ENCODE peak calls at places on chromosome 19, in ten cellular contexts. X is fibroblast of lung, B is Karpas-422, E is H9, L is K562, Y is HepG2, N is neural progenitor cell, Z is IMR-90, V is OCI-LY7, Q is SK-N-SH. K is an unnamed sample.

GRCh38 chr19:47075179-47075811 is 26.9 kb upstream of the TMEM160 start:
- DNase-seq in X (peak), B (no peak), E (no peak), L (no peak), Y (no peak), N (no peak), Z (peak), V (no peak), Q (no peak), K (no peak)

GRCh38 chr19:48627211-48627864 is 8.0 kb downstream of the SPHK2 start:
- DNase-seq in X (no peak), B (no peak), E (peak), L (no peak), Y (peak), N (no peak), Z (no peak), V (no peak), Q (no peak), K (peak)

GRCh38 chr19:1826557-1827521 is 14.8 kb upstream of the ATP8B3 start:
- DNase-seq in X (no peak), B (peak), E (peak), L (peak), Y (no peak), N (peak), Z (no peak), V (no peak), Q (peak), K (no peak)

GRCh38 chr19:49490287-49491029 is 3.0 kb downstream of the RPL13A start:
- DNase-seq in X (no peak), B (peak), E (peak), L (peak), Y (no peak), N (no peak), Z (no peak), V (peak), Q (no peak), K (no peak)

GRCh38 chr19:49669511-49669910 is 3.8 kb downstream of the BCL2L12 start:
- DNase-seq in X (no peak), B (no peak), E (no peak), L (no peak), Y (no peak), N (no peak), Z (no peak), V (no peak), Q (no peak), K (no peak)

GRCh38 chr19:48637948-48638830 is 1.0 kb upstream of the DBP start:
- DNase-seq in X (peak), B (peak), E (peak), L (peak), Y (peak), N (peak), Z (peak), V (peak), Q (peak), K (peak)

GRCh38 chr19:7672522-7672921 is 3.7 kb downstream of the RETN start:
- DNase-seq in X (no peak), B (no peak), E (no peak), L (no peak), Y (no peak), N (no peak), Z (no peak), V (no peak), Q (no peak), K (no peak)

GRCh38 chr19:13831560-13832056 is 36.4 kb downstream of the ZSWIM4 start:
- DNase-seq in X (no peak), B (no peak), E (no peak), L (no peak), Y (no peak), N (no peak), Z (no peak), V (no peak), Q (no peak), K (peak)

GRCh38 chr19:2495130-2495641 is 19.3 kb downstream of the GADD45B start:
- DNase-seq in X (peak), B (peak), E (no peak), L (no peak), Y (no peak), N (peak), Z (peak), V (no peak), Q (peak), K (peak)

GRCh38 chr19:7559102-7559501 is 23.6 kb downstream of the PNPLA6 start:
- DNase-seq in X (no peak), B (no peak), E (no peak), L (no peak), Y (no peak), N (no peak), Z (no peak), V (no peak), Q (no peak), K (no peak)

GRCh38 chr19:48499352-48500090 is 12.1 kb downstream of the LMTK3 start:
- DNase-seq in X (no peak), B (no peak), E (no peak), L (no peak), Y (no peak), N (no peak), Z (no peak), V (no peak), Q (no peak), K (no peak)

DNA sequence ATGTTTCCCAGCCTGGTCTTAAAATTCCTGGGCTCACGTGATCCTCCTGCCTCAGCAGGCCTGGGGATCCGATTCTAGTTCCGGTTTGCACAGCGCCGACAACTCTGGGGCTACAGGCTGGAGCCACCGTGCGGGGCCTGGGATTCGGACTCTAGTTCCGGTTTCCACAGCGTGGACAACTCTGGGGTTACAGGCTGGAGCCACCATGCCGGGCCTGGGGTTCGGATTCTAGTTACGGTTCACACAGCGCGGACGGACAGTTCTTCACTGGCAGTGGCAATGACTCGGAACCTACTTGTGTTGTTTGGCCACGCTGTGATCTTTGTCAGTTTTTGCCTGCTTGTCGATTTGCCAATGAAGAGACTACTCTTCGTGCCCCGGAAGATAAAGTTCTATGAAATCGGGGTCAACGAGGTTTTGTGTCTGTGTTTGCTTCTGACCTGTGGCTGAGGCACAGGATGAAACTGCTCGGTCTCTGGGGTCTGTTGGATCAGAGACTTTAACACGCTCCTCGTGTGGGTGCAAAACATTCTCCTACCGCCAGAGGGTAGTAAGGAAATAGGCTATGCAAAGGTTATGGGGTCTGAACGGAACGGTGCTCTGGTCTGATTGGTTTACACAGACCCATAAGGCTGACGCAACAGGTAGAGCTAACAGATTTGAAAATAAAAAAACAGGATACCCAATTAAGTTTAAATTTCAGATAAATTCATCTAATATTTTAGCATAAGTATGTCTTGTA is 12.1 kb upstream of the ZSCAN1 start:
- DNase-seq in X (peak), B (peak), E (peak), L (peak), Y (peak), N (peak), Z (peak), V (no peak), Q (peak), K (peak)
- H2AFZ ChIP-seq in X (no peak), B (no peak), E (no peak), L (no peak), Y (no peak), N (no peak), Z (peak), V (no peak), Q (no peak), K (peak)

GRCh38 chr19:9785367-9786331 is 17.1 kb upstream of the ZNF846 start:
- DNase-seq in X (peak), B (peak), E (peak), L (peak), Y (peak), N (peak), Z (peak), V (peak), Q (peak), K (peak)

GRCh38 chr19:9789066-9789465 is 20.5 kb upstream of the ZNF846 start:
- DNase-seq in X (no peak), B (no peak), E (peak), L (no peak), Y (no peak), N (no peak), Z (no peak), V (no peak), Q (no peak), K (no peak)

GRCh38 chr19:9782282-9782681 is 13.7 kb upstream of the ZNF846 start:
- DNase-seq in X (no peak), B (no peak), E (no peak), L (no peak), Y (no peak), N (no peak), Z (no peak), V (no peak), Q (no peak), K (no peak)

GRCh38 chr19:9786819-9787218 is 18.3 kb upstream of the ZNF846 start:
- DNase-seq in X (no peak), B (no peak), E (no peak), L (no peak), Y (no peak), N (no peak), Z (no peak), V (no peak), Q (no peak), K (no peak)

DNA sequence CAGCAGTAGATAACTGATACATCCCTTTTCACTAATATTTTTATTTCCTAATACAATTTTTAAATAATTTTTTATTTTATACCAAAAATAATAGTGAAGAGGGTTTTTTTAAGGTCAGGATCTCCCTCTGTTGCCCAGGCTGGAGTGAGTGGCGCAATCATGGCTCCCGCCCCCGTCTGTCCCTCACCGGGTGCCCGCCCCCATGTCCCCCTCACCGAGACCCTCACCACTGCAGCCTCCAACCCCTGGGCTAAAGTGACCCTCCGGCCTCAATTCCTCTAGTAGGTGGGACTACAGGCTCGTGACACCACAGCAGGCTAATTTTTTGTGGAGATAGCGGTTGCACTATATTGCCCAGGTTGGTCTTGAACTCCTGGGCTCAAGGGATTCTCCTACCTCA is 17.8 kb upstream of the ZNF846 start:
- DNase-seq in X (no peak), B (no peak), E (no peak), L (no peak), Y (no peak), N (no peak), Z (no peak), V (no peak), Q (no peak), K (no peak)
- H2AFZ ChIP-seq in X (peak), B (no peak), E (no peak), L (peak), Y (no peak), N (peak), Z (peak), V (peak), Q (peak), K (peak)

GRCh38 chr19:10691883-10692282 is 9.4 kb upstream of the QTRT1 start:
- DNase-seq in X (no peak), B (no peak), E (peak), L (no peak), Y (no peak), N (no peak), Z (no peak), V (no peak), Q (no peak), K (no peak)
- H2AFZ ChIP-seq in X (no peak), B (no peak), E (no peak), L (no peak), Y (no peak), N (no peak), Z (no peak), V (no peak), Q (no peak), K (no peak)

DNA sequence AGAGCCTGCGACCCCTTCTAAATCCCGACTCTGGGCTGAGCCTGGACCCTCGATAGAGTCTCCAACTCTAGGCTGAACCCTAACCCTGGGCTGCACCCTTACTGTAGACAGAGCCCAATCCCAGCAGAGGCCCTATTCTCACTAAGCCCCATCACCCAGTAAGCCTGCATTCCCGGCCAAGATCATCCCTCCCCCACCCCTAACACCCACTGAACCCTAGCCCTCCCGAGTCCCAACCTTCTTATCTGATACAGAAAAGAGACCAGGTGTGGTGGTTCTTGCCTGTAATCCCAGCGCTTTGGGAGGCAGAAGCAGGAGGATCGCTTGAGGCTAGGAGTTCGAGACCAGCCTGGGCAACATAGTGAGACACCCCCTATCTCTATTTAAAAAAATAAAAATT is 2.6 kb upstream of the TNFAIP8L1 start:
- DNase-seq in X (no peak), B (no peak), E (no peak), L (no peak), Y (no peak), N (no peak), Z (no peak), V (no peak), Q (no peak), K (no peak)
- H2AFZ ChIP-seq in X (no peak), B (no peak), E (no peak), L (peak), Y (no peak), N (peak), Z (peak), V (peak), Q (peak), K (no peak)

GRCh38 chr19:5225486-5226345 is 114.9 kb downstream of the PTPRS start:
- DNase-seq in X (no peak), B (peak), E (peak), L (peak), Y (peak), N (peak), Z (no peak), V (peak), Q (peak), K (no peak)

GRCh38 chr19:5230730-5231555 is 109.7 kb downstream of the PTPRS start:
- DNase-seq in X (no peak), B (no peak), E (no peak), L (no peak), Y (no peak), N (no peak), Z (no peak), V (no peak), Q (no peak), K (no peak)

GRCh38 chr19:5229778-5230165 is 110.8 kb downstream of the PTPRS start:
- DNase-seq in X (no peak), B (no peak), E (no peak), L (no peak), Y (no peak), N (no peak), Z (no peak), V (no peak), Q (no peak), K (no peak)

GRCh38 chr19:5228932-5229777 is 111.5 kb downstream of the PTPRS start:
- DNase-seq in X (no peak), B (no peak), E (no peak), L (peak), Y (no peak), N (no peak), Z (no peak), V (no peak), Q (no peak), K (peak)

DNA sequence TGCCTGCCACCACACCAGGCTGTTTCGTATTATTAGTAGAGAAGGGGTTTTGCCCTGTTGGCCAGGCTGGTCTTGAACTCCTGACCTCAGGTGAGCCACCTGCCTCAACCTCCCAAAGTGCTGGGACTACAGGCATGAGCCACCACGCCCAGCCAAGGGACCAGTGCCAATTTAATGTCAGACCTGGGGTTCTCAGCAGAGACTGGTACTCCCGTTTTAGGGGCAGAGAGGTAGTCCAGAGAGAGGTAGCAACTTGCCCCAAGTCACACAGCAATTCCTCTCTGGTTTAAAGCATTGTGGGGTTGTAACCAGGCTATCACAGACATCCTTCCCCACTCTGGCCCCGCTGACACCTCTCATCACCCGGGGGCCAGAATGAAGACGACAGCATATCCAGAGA is 112.1 kb downstream of the PTPRS start:
- DNase-seq in X (no peak), B (no peak), E (no peak), L (no peak), Y (no peak), N (no peak), Z (no peak), V (no peak), Q (no peak), K (no peak)
- H2AFZ ChIP-seq in X (no peak), B (no peak), E (no peak), L (no peak), Y (no peak), N (no peak), Z (no peak), V (no peak), Q (no peak), K (no peak)

DNA sequence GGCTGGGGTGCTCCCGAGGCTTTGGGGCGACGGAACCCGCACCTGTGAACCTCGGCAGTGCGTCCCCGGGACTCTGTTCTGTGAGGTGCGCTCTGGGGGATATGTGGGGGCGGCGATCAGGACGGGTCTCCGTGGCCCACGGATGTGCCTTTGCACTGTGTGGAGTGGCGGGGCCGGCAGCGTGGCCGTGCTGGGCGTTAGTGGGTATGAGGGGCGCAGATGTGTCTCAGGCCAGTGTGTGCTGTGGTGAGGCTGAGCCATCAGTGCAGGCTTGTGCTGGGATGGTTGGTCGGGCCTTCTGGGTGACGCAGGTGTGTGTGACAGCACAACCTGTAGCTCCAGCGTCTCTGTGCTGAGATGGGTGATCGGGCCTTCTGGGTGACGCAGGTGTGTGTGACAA is 16.9 kb downstream of the ZNF331 start:
- DNase-seq in X (no peak), B (no peak), E (no peak), L (no peak), Y (no peak), N (no peak), Z (no peak), V (no peak), Q (no peak), K (no peak)
- H2AFZ ChIP-seq in X (peak), B (peak), E (no peak), L (no peak), Y (no peak), N (no peak), Z (peak), V (no peak), Q (no peak), K (no peak)

GRCh38 chr19:32558607-32559228 is 22.3 kb upstream of the PDCD5 start:
- DNase-seq in X (no peak), B (peak), E (peak), L (no peak), Y (no peak), N (peak), Z (no peak), V (no peak), Q (no peak), K (no peak)

GRCh38 chr19:32550666-32551065 is 30.3 kb upstream of the PDCD5 start:
- DNase-seq in X (no peak), B (no peak), E (no peak), L (no peak), Y (no peak), N (no peak), Z (no peak), V (no peak), Q (no peak), K (no peak)

GRCh38 chr19:32555786-32556185 is 25.2 kb upstream of the PDCD5 start:
- DNase-seq in X (no peak), B (no peak), E (no peak), L (no peak), Y (no peak), N (no peak), Z (no peak), V (no peak), Q (no peak), K (no peak)
- H2AFZ ChIP-seq in X (no peak), B (no peak), E (no peak), L (no peak), Y (no peak), N (no peak), Z (no peak), V (no peak), Q (no peak), K (no peak)